ENCODE peak calls at places on chromosome 7, in six cellular contexts. F is HFFc6, A is foreskin keratinocyte, R is fibroblast of mammary gland, W is glutamatergic neuron, X is B cell. U is an unnamed sample.

GRCh38 chr7:37982423-37982822 is 62.0 kb downstream of the EPDR1 start:
- DNase-seq in F (no peak), A (no peak), R (peak), W (no peak), X (no peak), U (no peak)

GRCh38 chr7:2032030-2032875 is 200.5 kb downstream of the MAD1L1 start:
- DNase-seq in F (no peak), A (no peak), R (peak), W (no peak), X (no peak), U (no peak)

GRCh38 chr7:2606539-2606936 is 25.2 kb upstream of the TTYH3 start:
- DNase-seq in F (no peak), A (no peak), R (no peak), W (peak), X (no peak), U (no peak)

GRCh38 chr7:98265841-98266271 is 13.8 kb upstream of the TECPR1 start:
- DNase-seq in F (peak), A (peak), R (no peak), W (no peak), X (no peak), U (no peak)

GRCh38 chr7:75650671-75651070 is 88.1 kb downstream of the HIP1 start:
- DNase-seq in F (no peak), A (no peak), R (no peak), W (no peak), X (no peak), U (no peak)

GRCh38 chr7:120833551-120833950 is 24.4 kb downstream of the TSPAN12 start:
- DNase-seq in F (no peak), A (no peak), R (no peak), W (no peak), X (no peak), U (no peak)

GRCh38 chr7:131605280-131605878 is 49.0 kb upstream of the PODXL start:
- DNase-seq in F (no peak), A (no peak), R (no peak), W (no peak), X (no peak), U (no peak)

GRCh38 chr7:46558482-46559193 is 637.6 kb upstream of the IGFBP3 start:
- DNase-seq in F (peak), A (peak), R (peak), W (no peak), X (no peak), U (no peak)

GRCh38 chr7:101248276-101248675 is 3.4 kb upstream of the FIS1 start:
- DNase-seq in F (no peak), A (no peak), R (no peak), W (no peak), X (no peak), U (no peak)

GRCh38 chr7:44046321-44047061 is 2.0 kb downstream of the DBNL start:
- DNase-seq in F (no peak), A (no peak), R (no peak), W (no peak), X (peak), U (no peak)

GRCh38 chr7:136874393-136875032 is 6.1 kb downstream of the CHRM2 start:
- DNase-seq in F (no peak), A (no peak), R (peak), W (no peak), X (no peak), U (no peak)

GRCh38 chr7:27802977-27803376 is 63.0 kb downstream of the TAX1BP1 start:
- DNase-seq in F (no peak), A (no peak), R (peak), W (no peak), X (no peak), U (no peak)

GRCh38 chr7:47503283-47503682 is 78.6 kb downstream of the TNS3 start:
- DNase-seq in F (peak), A (no peak), R (peak), W (no peak), X (no peak), U (no peak)

GRCh38 chr7:99380823-99381663 is 6.5 kb downstream of the ARPC1B start:
- DNase-seq in F (no peak), A (no peak), R (no peak), W (no peak), X (peak), U (no peak)

GRCh38 chr7:21076054-21076453 is 289.4 kb upstream of the SP8 start:
- DNase-seq in F (no peak), A (no peak), R (no peak), W (no peak), X (no peak), U (no peak)

GRCh38 chr7:77450054-77450453 is 33.9 kb upstream of the GSAP start:
- DNase-seq in F (peak), A (no peak), R (no peak), W (no peak), X (no peak), U (no peak)

GRCh38 chr7:84125654-84126053 is 68.9 kb downstream of the SEMA3A start:
- DNase-seq in F (no peak), A (no peak), R (no peak), W (no peak), X (no peak), U (no peak)

GRCh38 chr7:26898917-26899316 is 34.5 kb upstream of the SKAP2 start:
- DNase-seq in F (no peak), A (no peak), R (peak), W (no peak), X (no peak), U (no peak)

GRCh38 chr7:80583901-80584300 is 54.5 kb upstream of the CD36 start:
- DNase-seq in F (no peak), A (peak), R (peak), W (no peak), X (no peak), U (no peak)

GRCh38 chr7:1697499-1698125 is 27.5 kb downstream of the ELFN1 start:
- DNase-seq in F (no peak), A (no peak), R (no peak), W (no peak), X (peak), U (no peak)

GRCh38 chr7:158384746-158385145 is 202.9 kb downstream of the PTPRN2 start:
- DNase-seq in F (no peak), A (no peak), R (no peak), W (no peak), X (no peak), U (no peak)

GRCh38 chr7:156257904-156258303 is 382.7 kb upstream of the RNF32 start:
- DNase-seq in F (no peak), A (no peak), R (no peak), W (no peak), X (no peak), U (no peak)

GRCh38 chr7:29795696-29796095 is 10.6 kb upstream of the WIPF3 start:
- DNase-seq in F (no peak), A (no peak), R (no peak), W (no peak), X (no peak), U (no peak)

GRCh38 chr7:134452991-134453473 is 5.9 kb downstream of the AKR1B1 start:
- DNase-seq in F (no peak), A (no peak), R (no peak), W (no peak), X (no peak), U (no peak)

GRCh38 chr7:104723001-104723400 is 291.0 kb upstream of the KMT2E start:
- DNase-seq in F (no peak), A (no peak), R (no peak), W (no peak), X (no peak), U (no peak)

GRCh38 chr7:90383879-90384278 is 19.4 kb upstream of the CLDN12 start:
- DNase-seq in F (peak), A (peak), R (peak), W (no peak), X (no peak), U (no peak)

GRCh38 chr7:106597014-106597413 is 63.9 kb downstream of the CCDC71L start:
- DNase-seq in F (no peak), A (no peak), R (no peak), W (no peak), X (no peak), U (no peak)

GRCh38 chr7:22356855-22357310 is at the start of gene RAPGEF5:
- DNase-seq in F (no peak), A (no peak), R (no peak), W (peak), X (no peak), U (peak)

GRCh38 chr7:155401884-155402283 is 56.0 kb upstream of the EN2 start:
- DNase-seq in F (no peak), A (no peak), R (no peak), W (no peak), X (no peak), U (no peak)

GRCh38 chr7:137592232-137592896 is 248.8 kb upstream of the PTN start:
- DNase-seq in F (peak), A (peak), R (peak), W (peak), X (no peak), U (peak)

GRCh38 chr7:148735141-148735540 is 36.4 kb downstream of the CUL1 start:
- DNase-seq in F (no peak), A (no peak), R (no peak), W (no peak), X (no peak), U (no peak)

GRCh38 chr7:131182446-131183075 is 145.1 kb upstream of the MKLN1 start:
- DNase-seq in F (no peak), A (no peak), R (no peak), W (no peak), X (no peak), U (no peak)

GRCh38 chr7:103862302-103863035 is 127.0 kb downstream of the RELN start:
- DNase-seq in F (no peak), A (no peak), R (no peak), W (no peak), X (no peak), U (no peak)

GRCh38 chr7:2523941-2524807 is 4.6 kb downstream of the LFNG start:
- DNase-seq in F (peak), A (peak), R (peak), W (peak), X (no peak), U (peak)

GRCh38 chr7:157337316-157338149 is 729 bp downstream of the DNAJB6 start:
- DNase-seq in F (peak), A (peak), R (peak), W (peak), X (peak), U (peak)

GRCh38 chr7:19988860-19989259 is 215.4 kb upstream of the TMEM196 start:
- DNase-seq in F (no peak), A (no peak), R (no peak), W (no peak), X (no peak), U (no peak)

GRCh38 chr7:19984231-19984632 is 210.8 kb upstream of the TMEM196 start:
- DNase-seq in F (no peak), A (peak), R (no peak), W (no peak), X (no peak), U (peak)

DNA sequence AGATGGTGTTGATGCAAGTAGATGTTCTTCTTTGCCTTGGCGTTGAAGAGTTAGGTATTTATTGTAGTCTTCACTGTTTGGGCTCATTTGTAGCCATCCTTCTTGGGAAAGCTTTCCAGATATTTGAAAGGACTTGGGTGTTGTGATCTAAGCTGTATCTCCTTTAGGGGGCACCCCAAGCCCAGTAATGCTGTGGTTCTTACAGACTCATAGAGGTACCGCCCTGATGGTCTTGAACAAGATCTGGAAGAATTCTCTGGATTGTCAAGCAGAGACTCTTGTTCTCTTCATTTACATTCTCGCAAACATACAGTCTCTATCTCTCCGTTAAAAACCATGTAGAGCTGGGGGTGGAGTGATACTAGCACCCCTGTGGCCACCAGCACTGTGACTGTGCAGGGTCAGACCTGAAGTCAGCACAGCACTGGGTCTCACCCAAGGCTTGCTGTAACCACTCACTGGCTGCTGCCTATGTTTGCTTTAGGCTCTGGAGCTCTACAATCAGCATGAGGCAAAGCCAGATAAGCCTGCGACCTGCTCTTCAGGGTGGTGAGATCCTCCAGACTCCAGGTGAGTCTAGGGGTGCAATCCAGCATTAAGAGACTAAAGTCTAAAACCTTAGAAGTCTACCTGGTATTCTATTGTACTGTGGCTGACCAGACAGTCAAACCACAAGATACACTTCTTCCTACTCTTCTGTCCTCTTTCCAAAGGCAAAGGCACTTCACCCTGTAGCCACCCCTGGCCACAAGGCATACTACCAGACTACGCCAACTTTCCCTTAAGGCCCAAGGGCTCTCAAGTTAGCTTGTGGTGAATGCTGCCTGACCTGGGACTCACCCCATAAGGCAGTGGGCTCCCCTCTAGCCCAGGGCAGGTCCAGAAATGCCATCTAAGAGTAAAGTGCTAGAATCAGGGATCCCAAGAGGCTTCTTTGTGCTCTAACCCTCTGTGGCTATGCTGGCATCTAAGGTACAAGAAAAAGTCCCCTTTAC is 209.7 kb upstream of the TMEM196 start:
- DNase-seq in F (peak), A (peak), R (peak), W (peak), X (peak), U (peak)
- TF ChIP-seq CTCF in F (peak), A (peak), R (peak), W (no peak), X (peak), U (no peak)

GRCh38 chr7:92704858-92705257 is 114.7 kb upstream of the FAM133B start:
- DNase-seq in F (no peak), A (no peak), R (no peak), W (no peak), X (no peak), U (no peak)

GRCh38 chr7:92707435-92707834 is 117.2 kb upstream of the FAM133B start:
- DNase-seq in F (no peak), A (no peak), R (no peak), W (no peak), X (no peak), U (no peak)

GRCh38 chr7:92705831-92706230 is 115.6 kb upstream of the FAM133B start:
- DNase-seq in F (no peak), A (peak), R (no peak), W (no peak), X (no peak), U (no peak)

GRCh38 chr7:92708105-92709042 is 118.2 kb upstream of the FAM133B start:
- DNase-seq in F (no peak), A (no peak), R (no peak), W (no peak), X (no peak), U (no peak)

GRCh38 chr7:92706563-92706962 is 116.4 kb upstream of the FAM133B start:
- DNase-seq in F (no peak), A (no peak), R (no peak), W (no peak), X (no peak), U (no peak)
- TF ChIP-seq CTCF in F (no peak), A (no peak), R (no peak), W (no peak), X (no peak), U (no peak)

GRCh38 chr7:51636503-51636902 is 319.9 kb upstream of the COBL start:
- DNase-seq in F (no peak), A (no peak), R (no peak), W (no peak), X (no peak), U (no peak)

GRCh38 chr7:51635801-51636200 is 319.2 kb upstream of the COBL start:
- DNase-seq in F (no peak), A (no peak), R (no peak), W (no peak), X (no peak), U (no peak)

GRCh38 chr7:51644216-51644615 is 327.6 kb upstream of the COBL start:
- DNase-seq in F (no peak), A (no peak), R (no peak), W (no peak), X (no peak), U (no peak)

GRCh38 chr7:51640851-51641250 is 324.2 kb upstream of the COBL start:
- DNase-seq in F (no peak), A (no peak), R (no peak), W (no peak), X (no peak), U (no peak)

DNA sequence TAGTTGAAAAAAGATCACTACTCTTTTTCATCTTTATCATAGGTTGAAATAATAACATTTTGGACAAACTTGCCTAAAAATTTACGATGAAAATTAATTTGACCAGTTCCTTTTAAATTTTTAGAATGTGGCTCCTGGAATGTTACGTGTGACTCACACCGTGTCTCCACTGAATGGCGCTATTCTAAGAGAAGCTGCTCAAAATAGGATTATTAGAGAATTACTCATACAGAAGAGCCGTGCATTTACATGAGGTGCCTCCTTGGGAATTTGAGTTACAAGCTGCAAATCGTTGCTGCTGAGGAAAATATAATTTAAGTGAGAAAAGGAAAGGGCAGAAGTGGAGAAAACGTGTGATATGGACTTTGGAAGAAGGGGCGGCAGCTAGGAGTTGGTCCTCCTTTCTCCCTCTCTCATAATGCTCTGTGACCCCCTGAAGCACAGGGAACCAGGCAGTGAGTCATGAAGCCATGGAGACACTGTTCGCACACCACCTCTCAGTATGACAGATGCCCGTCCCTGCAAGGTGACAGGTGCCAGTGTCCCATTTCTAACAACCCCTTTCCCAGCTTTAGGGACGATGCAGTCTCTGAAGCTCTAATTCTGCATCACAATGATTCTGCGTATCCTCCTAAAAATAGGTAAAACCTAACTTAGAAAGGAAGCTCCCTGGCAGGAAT is 323.2 kb upstream of the COBL start:
- DNase-seq in F (no peak), A (no peak), R (no peak), W (no peak), X (no peak), U (no peak)
- TF ChIP-seq CTCF in F (no peak), A (no peak), R (no peak), W (no peak), X (no peak), U (no peak)

DNA sequence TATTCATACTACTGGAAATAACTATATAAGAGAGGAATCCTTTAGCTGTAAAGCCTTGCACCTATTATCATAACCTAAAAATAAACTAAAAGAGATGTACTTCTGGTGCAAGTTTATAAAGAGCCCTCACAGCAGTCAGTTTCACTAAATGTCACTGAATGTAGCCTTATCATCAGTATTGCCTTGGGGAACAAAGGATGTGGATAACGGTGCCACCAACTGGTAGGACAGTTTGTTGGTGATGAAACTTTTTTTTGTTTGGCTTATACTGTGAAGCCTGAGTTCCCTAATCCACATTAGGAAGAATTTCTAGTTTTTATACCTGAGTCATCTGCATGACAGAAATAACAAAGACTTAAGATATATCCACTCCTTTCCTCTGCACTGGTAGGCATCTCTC is 117.9 kb upstream of the COL1A2 start:
- DNase-seq in F (peak), A (peak), R (peak), W (no peak), X (no peak), U (no peak)
- TF ChIP-seq CTCF in F (peak), A (peak), R (peak), W (no peak), X (peak), U (no peak)